ENCODE peak calls at places on chromosomes 16 and 17, in four cellular contexts. One of them, this sample, is unnamed.

GRCh38 chr16:70770968-70771552 is 29.9 kb downstream of the VAC14 start:
- DNase-seq in progenitor cell of endocrine pancreas: peak; percentile 61
- DNase-seq in HEK293T: peak; percentile 67
- DNase-seq in nucleus accumbens: peak; percentile 61
- DNase-seq in this sample: no peak

GRCh38 chr17:60315650-60316049 is 76.3 kb downstream of the USP32 start:
- DNase-seq in progenitor cell of endocrine pancreas: no peak
- DNase-seq in HEK293T: peak; percentile 13
- DNase-seq in nucleus accumbens: no peak
- DNase-seq in this sample: no peak

GRCh38 chr17:2925011-2925410 is 128.8 kb downstream of the RAP1GAP2 start:
- DNase-seq in progenitor cell of endocrine pancreas: no peak
- DNase-seq in HEK293T: no peak
- DNase-seq in nucleus accumbens: no peak
- DNase-seq in this sample: no peak

GRCh38 chr17:16283705-16284104 is 66.7 kb downstream of the PIGL start:
- DNase-seq in progenitor cell of endocrine pancreas: no peak
- DNase-seq in HEK293T: no peak
- DNase-seq in nucleus accumbens: no peak
- DNase-seq in this sample: no peak

GRCh38 chr16:88202207-88202745 is 180.5 kb upstream of the ZNF469 start:
- DNase-seq in progenitor cell of endocrine pancreas: no peak
- DNase-seq in HEK293T: no peak
- DNase-seq in nucleus accumbens: no peak
- DNase-seq in this sample: no peak

GRCh38 chr17:15944720-15945492 is at the start of gene ADORA2B:
- DNase-seq in progenitor cell of endocrine pancreas: peak; percentile 69
- DNase-seq in HEK293T: peak; percentile 81
- DNase-seq in nucleus accumbens: no peak
- DNase-seq in this sample: no peak

GRCh38 chr17:75979705-75980187 is 706 bp downstream of the TEN1 start:
- DNase-seq in progenitor cell of endocrine pancreas: no peak
- DNase-seq in HEK293T: no peak
- DNase-seq in nucleus accumbens: no peak
- DNase-seq in this sample: no peak

GRCh38 chr17:31397256-31397939 is 5.9 kb downstream of the RAB11FIP4 start:
- DNase-seq in progenitor cell of endocrine pancreas: no peak
- DNase-seq in HEK293T: no peak
- DNase-seq in nucleus accumbens: no peak
- DNase-seq in this sample: no peak

GRCh38 chr17:78300962-78301820 is 58.7 kb downstream of the SOCS3 start:
- DNase-seq in progenitor cell of endocrine pancreas: no peak
- DNase-seq in HEK293T: no peak
- DNase-seq in nucleus accumbens: no peak
- DNase-seq in this sample: no peak

GRCh38 chr16:80875616-80876015 is 71.2 kb upstream of the CDYL2 start:
- DNase-seq in progenitor cell of endocrine pancreas: no peak
- DNase-seq in HEK293T: no peak
- DNase-seq in nucleus accumbens: no peak
- DNase-seq in this sample: no peak

GRCh38 chr16:81711609-81712329 is 67.3 kb upstream of the PLCG2 start:
- DNase-seq in progenitor cell of endocrine pancreas: no peak
- DNase-seq in HEK293T: no peak
- DNase-seq in nucleus accumbens: no peak
- DNase-seq in this sample: no peak

This sample was measured in iPS DF 6.9.